ENCODE peak calls at places on chromosomes 12 and 14, in four cellular contexts. O is BE2C; M is CD4-positive, CD25-positive, alpha-beta regulatory T cell; V is mucosa of descending colon. C is an unnamed sample.

GRCh38 chr14:81172881-81173280 is 47.9 kb downstream of the GTF2A1 start:
- DNase-seq in V (no peak), M (no peak), O (no peak), C (no peak)

GRCh38 chr14:67133595-67134441 is 55.4 kb upstream of the GARIN2 start:
- DNase-seq in M (no peak), V (no peak), O (no peak), C (no peak)

GRCh38 chr12:21502164-21502496 is 541 bp downstream of the GOLT1B start:
- DNase-seq in V (no peak), O (no peak), M (no peak), C (peak)

GRCh38 chr12:18521461-18521860 is 216.4 kb downstream of the PLCZ1 start:
- DNase-seq in O (peak), M (no peak), V (no peak), C (no peak)

GRCh38 chr14:104968541-104969401 is 9.4 kb downstream of the AHNAK2 start:
- DNase-seq in V (no peak), O (peak), M (no peak), C (no peak)

GRCh38 chr14:95862243-95862642 is 14.4 kb upstream of the TUNAR start:
- DNase-seq in V (no peak), O (no peak), M (no peak), C (no peak)

GRCh38 chr14:23219075-23219474 is 18.7 kb upstream of the RNF212B start:
- DNase-seq in V (no peak), O (no peak), M (no peak), C (no peak)

GRCh38 chr12:60724475-60724874 is 1128.6 kb downstream of the SLC16A7 start:
- DNase-seq in V (no peak), O (no peak), M (no peak), C (no peak)

GRCh38 chr12:26939192-26939832 is 1.0 kb downstream of the FGFR1OP2 start:
- DNase-seq in V (no peak), O (no peak), M (no peak), C (no peak)

GRCh38 chr12:49225551-49226166 is 36.8 kb upstream of the TUBA1A start:
- DNase-seq in O (no peak), M (no peak), V (peak), C (no peak)

GRCh38 chr14:90447720-90448497 is 51.1 kb downstream of the CALM1 start:
- DNase-seq in M (no peak), V (no peak), O (no peak), C (no peak)

GRCh38 chr14:98999345-98999744 is 272.7 kb downstream of the BCL11B start:
- DNase-seq in V (no peak), M (no peak), O (no peak), C (no peak)

GRCh38 chr12:109464642-109465351 is 12.3 kb downstream of the KCTD10 start:
- DNase-seq in M (no peak), V (no peak), O (no peak), C (no peak)

GRCh38 chr12:104682790-104683279 is 226.1 kb downstream of the CHST11 start:
- DNase-seq in V (no peak), M (peak), O (no peak), C (peak)

GRCh38 chr12:108846320-108846719 is 11.1 kb downstream of the SSH1 start:
- DNase-seq in M (no peak), V (no peak), O (peak), C (no peak)

C was measured in central memory CD4-positive, alpha-beta T cell.